ENCODE peak calls at places on chromosomes 2 and 18, in five cellular contexts. One of them, this sample, is unnamed.

GRCh38 chr2:241820625-241821384 is 11.8 kb downstream of the NEU4 start:
- DNase-seq in T-cell: no peak
- DNase-seq in RKO: no peak
- DNase-seq in 8988T: no peak
- DNase-seq in immature natural killer cell: no peak
- DNase-seq in this sample: no peak

GRCh38 chr2:241272298-241272721 is 43.2 kb downstream of the HDLBP start:
- DNase-seq in immature natural killer cell: peak
- DNase-seq in T-cell: peak
- DNase-seq in RKO: no peak
- DNase-seq in 8988T: no peak
- DNase-seq in this sample: no peak

GRCh38 chr2:235594041-235594440 is 100.2 kb downstream of the AGAP1 start:
- DNase-seq in 8988T: no peak
- DNase-seq in immature natural killer cell: peak
- DNase-seq in RKO: peak
- DNase-seq in T-cell: no peak
- DNase-seq in this sample: peak

GRCh38 chr2:239018291-239019192 is 170.7 kb downstream of the TWIST2 start:
- DNase-seq in RKO: no peak
- DNase-seq in immature natural killer cell: no peak
- DNase-seq in T-cell: no peak
- DNase-seq in 8988T: no peak
- DNase-seq in this sample: no peak

GRCh38 chr2:166351319-166351718 is 24.4 kb downstream of the SCN9A start:
- DNase-seq in RKO: no peak
- DNase-seq in immature natural killer cell: no peak
- DNase-seq in 8988T: no peak
- DNase-seq in T-cell: no peak
- DNase-seq in this sample: no peak

GRCh38 chr2:85972355-85972754 is 83.6 kb upstream of the ST3GAL5 start:
- DNase-seq in immature natural killer cell: no peak
- DNase-seq in T-cell: no peak
- DNase-seq in 8988T: no peak
- DNase-seq in RKO: no peak
- DNase-seq in this sample: no peak

GRCh38 chr18:64405161-64405560 is 256.3 kb upstream of the LINC00305 start:
- DNase-seq in immature natural killer cell: no peak
- DNase-seq in 8988T: no peak
- DNase-seq in T-cell: no peak
- DNase-seq in RKO: peak
- DNase-seq in this sample: no peak

GRCh38 chr2:98805412-98806265 is 74.7 kb upstream of the MGAT4A start:
- DNase-seq in T-cell: no peak
- DNase-seq in 8988T: no peak
- DNase-seq in immature natural killer cell: no peak
- DNase-seq in RKO: no peak
- DNase-seq in this sample: no peak

GRCh38 chr2:100639588-100640195 is 76.9 kb downstream of the PDCL3 start:
- DNase-seq in immature natural killer cell: no peak
- DNase-seq in RKO: no peak
- DNase-seq in 8988T: no peak
- DNase-seq in T-cell: no peak
- DNase-seq in this sample: no peak

GRCh38 chr2:203105996-203106395 is 91.3 kb downstream of the NBEAL1 start:
- DNase-seq in 8988T: no peak
- DNase-seq in RKO: no peak
- DNase-seq in T-cell: no peak
- DNase-seq in immature natural killer cell: no peak
- DNase-seq in this sample: no peak

GRCh38 chr18:80009661-80010550 is 21.5 kb upstream of the TXNL4A start:
- DNase-seq in T-cell: no peak
- DNase-seq in 8988T: peak
- DNase-seq in immature natural killer cell: no peak
- DNase-seq in RKO: peak
- DNase-seq in this sample: peak

GRCh38 chr2:71879509-71880184 is 268.0 kb downstream of the CYP26B1 start:
- DNase-seq in T-cell: no peak
- DNase-seq in 8988T: no peak
- DNase-seq in RKO: no peak
- DNase-seq in immature natural killer cell: no peak
- DNase-seq in this sample: no peak

GRCh38 chr2:100791936-100792308 is 28.0 kb upstream of the NPAS2 start:
- DNase-seq in T-cell: no peak
- DNase-seq in immature natural killer cell: no peak
- DNase-seq in RKO: no peak
- DNase-seq in 8988T: no peak
- DNase-seq in this sample: no peak

GRCh38 chr18:52826994-52827393 is 487.0 kb downstream of the DCC start:
- DNase-seq in 8988T: no peak
- DNase-seq in RKO: no peak
- DNase-seq in immature natural killer cell: no peak
- DNase-seq in T-cell: no peak
- DNase-seq in this sample: no peak

GRCh38 chr18:12422936-12423335 is 15.2 kb downstream of the PRELID3A start:
- DNase-seq in 8988T: peak
- DNase-seq in RKO: peak
- DNase-seq in immature natural killer cell: no peak
- DNase-seq in T-cell: no peak
- DNase-seq in this sample: no peak

GRCh38 chr2:135227386-135227785 is 175.3 kb downstream of the RAB3GAP1 start:
- DNase-seq in T-cell: no peak
- DNase-seq in RKO: no peak
- DNase-seq in immature natural killer cell: no peak
- DNase-seq in 8988T: no peak
- DNase-seq in this sample: no peak

GRCh38 chr18:51010218-51010617 is 19.8 kb upstream of the SMAD4 start:
- DNase-seq in T-cell: no peak
- DNase-seq in 8988T: no peak
- DNase-seq in RKO: no peak
- DNase-seq in immature natural killer cell: no peak
- DNase-seq in this sample: no peak

GRCh38 chr2:221492606-221493005 is 79.5 kb downstream of the EPHA4 start:
- DNase-seq in immature natural killer cell: no peak
- DNase-seq in RKO: no peak
- DNase-seq in T-cell: no peak
- DNase-seq in 8988T: no peak
- DNase-seq in this sample: no peak

GRCh38 chr2:36438454-36438977 is 82.9 kb downstream of the CRIM1 start:
- DNase-seq in immature natural killer cell: no peak
- DNase-seq in T-cell: no peak
- DNase-seq in RKO: peak
- DNase-seq in 8988T: peak
- DNase-seq in this sample: peak

GRCh38 chr2:151771599-151772358 is 37.5 kb upstream of the NEB start:
- DNase-seq in 8988T: no peak
- DNase-seq in T-cell: no peak
- DNase-seq in RKO: no peak
- DNase-seq in immature natural killer cell: no peak
- DNase-seq in this sample: no peak

GRCh38 chr2:5696741-5697521 is 4.7 kb downstream of the SOX11 start:
- DNase-seq in 8988T: no peak
- DNase-seq in immature natural killer cell: no peak
- DNase-seq in RKO: no peak
- DNase-seq in T-cell: no peak
- DNase-seq in this sample: no peak

GRCh38 chr2:9806298-9806610 is 37.0 kb upstream of the TAF1B start:
- DNase-seq in immature natural killer cell: no peak
- DNase-seq in RKO: no peak
- DNase-seq in T-cell: no peak
- DNase-seq in 8988T: no peak
- DNase-seq in this sample: no peak

GRCh38 chr2:68319397-68320117 is at the start of gene CNRIP1:
- DNase-seq in immature natural killer cell: peak
- DNase-seq in T-cell: no peak
- DNase-seq in RKO: no peak
- DNase-seq in 8988T: no peak
- DNase-seq in this sample: peak

GRCh38 chr18:49874238-49874637 is 60.9 kb upstream of the ACAA2 start:
- DNase-seq in T-cell: no peak
- DNase-seq in immature natural killer cell: no peak
- DNase-seq in RKO: no peak
- DNase-seq in 8988T: no peak
- DNase-seq in this sample: no peak

GRCh38 chr2:191836471-191836852 is 10.4 kb downstream of the CAVIN2 start:
- DNase-seq in RKO: no peak
- DNase-seq in immature natural killer cell: no peak
- DNase-seq in 8988T: no peak
- DNase-seq in T-cell: no peak
- DNase-seq in this sample: no peak

GRCh38 chr18:30510882-30511281 is 531.7 kb downstream of the DSC3 start:
- DNase-seq in T-cell: no peak
- DNase-seq in immature natural killer cell: no peak
- DNase-seq in 8988T: no peak
- DNase-seq in RKO: no peak
- DNase-seq in this sample: no peak

GRCh38 chr2:188892632-188893031 is 81.5 kb upstream of the COL3A1 start:
- DNase-seq in T-cell: no peak
- DNase-seq in 8988T: no peak
- DNase-seq in RKO: no peak
- DNase-seq in immature natural killer cell: no peak
- DNase-seq in this sample: no peak

GRCh38 chr18:2979027-2979570 is 33.8 kb downstream of the LPIN2 start:
- DNase-seq in 8988T: no peak
- DNase-seq in immature natural killer cell: no peak
- DNase-seq in RKO: no peak
- DNase-seq in T-cell: no peak
- DNase-seq in this sample: no peak

GRCh38 chr2:62119313-62119969 is 76.5 kb upstream of the B3GNT2 start:
- DNase-seq in immature natural killer cell: no peak
- DNase-seq in 8988T: no peak
- DNase-seq in T-cell: no peak
- DNase-seq in RKO: no peak
- DNase-seq in this sample: no peak

GRCh38 chr2:230234122-230234722 is 8.7 kb downstream of the SP140 start:
- DNase-seq in T-cell: no peak
- DNase-seq in RKO: no peak
- DNase-seq in immature natural killer cell: no peak
- DNase-seq in 8988T: no peak
- DNase-seq in this sample: no peak

GRCh38 chr2:7517122-7517487 is 599.9 kb downstream of the RNF144A start:
- DNase-seq in 8988T: no peak
- DNase-seq in T-cell: peak
- DNase-seq in immature natural killer cell: no peak
- DNase-seq in RKO: no peak
- DNase-seq in this sample: no peak

GRCh38 chr2:160221391-160222276 is 21.6 kb upstream of the ITGB6 start:
- DNase-seq in T-cell: no peak
- DNase-seq in RKO: no peak
- DNase-seq in immature natural killer cell: no peak
- DNase-seq in 8988T: no peak
- DNase-seq in this sample: peak

This sample was measured in A549.